ENCODE peak calls at places on chromosome 16, in nine cellular contexts. T is mesendoderm; C is small intestine; G is brain microvascular endothelial cell; L is skeletal muscle cell; J is cardiac fibroblast; F is heart right ventricle; V is effector memory CD4-positive, alpha-beta T cell; S is A549. P is an unnamed sample.

GRCh38 chr16:54289242-54290051 is 2.9 kb upstream of the IRX3 start:
- DNase-seq in T (peak), C (no peak), G (no peak), L (no peak), J (no peak), F (no peak), V (no peak), S (no peak), P (no peak)

GRCh38 chr16:81212830-81213465 is 25.5 kb upstream of the BCO1 start:
- DNase-seq in T (no peak), C (no peak), G (no peak), L (no peak), J (no peak), F (no peak), V (no peak), S (no peak), P (no peak)

GRCh38 chr16:78500659-78501226 is 401.3 kb downstream of the WWOX start:
- DNase-seq in T (no peak), C (no peak), G (no peak), L (no peak), J (no peak), F (no peak), V (no peak), S (no peak), P (no peak)

GRCh38 chr16:31215287-31216115 is 1.4 kb downstream of the PYDC1 start:
- DNase-seq in T (peak), C (peak), G (peak), L (no peak), J (peak), F (peak), V (no peak), S (peak), P (no peak)

GRCh38 chr16:23499801-23500200 is 10.5 kb downstream of the GGA2 start:
- DNase-seq in T (peak), C (no peak), G (no peak), L (no peak), J (no peak), F (no peak), V (no peak), S (no peak), P (no peak)

GRCh38 chr16:51276335-51276734 is 125.3 kb upstream of the SALL1 start:
- DNase-seq in T (no peak), C (no peak), G (no peak), L (no peak), J (no peak), F (no peak), V (no peak), S (no peak), P (no peak)

GRCh38 chr16:11575223-11575589 is 11.5 kb downstream of the LITAF start:
- DNase-seq in T (no peak), C (no peak), G (no peak), L (no peak), J (no peak), F (no peak), V (no peak), S (no peak), P (no peak)

GRCh38 chr16:26951950-26952349 is 114.8 kb upstream of the C16orf82 start:
- DNase-seq in T (peak), C (no peak), G (no peak), L (no peak), J (no peak), F (no peak), V (no peak), S (no peak), P (no peak)

GRCh38 chr16:49599281-49599680 is 225.7 kb downstream of the C16orf78 start:
- DNase-seq in T (no peak), C (no peak), G (no peak), L (no peak), J (no peak), F (no peak), V (no peak), S (no peak), P (no peak)

GRCh38 chr16:9047689-9048301 is 43.6 kb upstream of the HAPSTR1 start:
- DNase-seq in T (peak), C (peak), G (peak), L (peak), J (peak), F (peak), V (no peak), S (peak), P (peak)

GRCh38 chr16:50114357-50115129 is 38.6 kb upstream of the TENT4B start:
- DNase-seq in T (peak), C (no peak), G (no peak), L (no peak), J (no peak), F (no peak), V (no peak), S (no peak), P (no peak)

GRCh38 chr16:81885976-81886586 is 107.0 kb downstream of the PLCG2 start:
- DNase-seq in T (peak), C (peak), G (peak), L (no peak), J (peak), F (no peak), V (no peak), S (peak), P (no peak)

GRCh38 chr16:89324056-89325010 is 106.8 kb downstream of the ZNF778 start:
- DNase-seq in T (no peak), C (no peak), G (peak), L (peak), J (peak), F (no peak), V (no peak), S (no peak), P (no peak)

GRCh38 chr16:53876811-53877210 is 172.9 kb downstream of the FTO start:
- DNase-seq in T (no peak), C (no peak), G (no peak), L (no peak), J (no peak), F (no peak), V (no peak), S (no peak), P (no peak)

GRCh38 chr16:88672776-88673175 is 9.9 kb upstream of the MVD start:
- DNase-seq in T (peak), C (no peak), G (no peak), L (no peak), J (no peak), F (no peak), V (no peak), S (peak), P (no peak)

GRCh38 chr16:49902908-49903307 is 47.0 kb upstream of the ZNF423 start:
- DNase-seq in T (no peak), C (no peak), G (no peak), L (no peak), J (no peak), F (no peak), V (no peak), S (no peak), P (no peak)

GRCh38 chr16:85757341-85757822 is 6.5 kb upstream of the C16orf74 start:
- DNase-seq in T (no peak), C (no peak), G (peak), L (peak), J (no peak), F (no peak), V (no peak), S (no peak), P (no peak)

GRCh38 chr16:3214904-3215600 is 19.9 kb downstream of the ZNF200 start:
- DNase-seq in T (no peak), C (peak), G (no peak), L (no peak), J (no peak), F (no peak), V (peak), S (no peak), P (no peak)

GRCh38 chr16:88833086-88833485 is 21.4 kb upstream of the APRT start:
- DNase-seq in T (no peak), C (no peak), G (no peak), L (no peak), J (no peak), F (no peak), V (no peak), S (no peak), P (no peak)

GRCh38 chr16:6066601-6067000 is 969.0 kb upstream of the EEF2KMT start:
- DNase-seq in T (no peak), C (no peak), G (no peak), L (no peak), J (no peak), F (no peak), V (no peak), S (no peak), P (no peak)

GRCh38 chr16:54935411-54936085 is 4.9 kb downstream of the IRX5 start:
- DNase-seq in T (no peak), C (no peak), G (no peak), L (no peak), J (no peak), F (no peak), V (no peak), S (no peak), P (no peak)

GRCh38 chr16:4380131-4381063 is 8.7 kb downstream of the VASN start:
- DNase-seq in T (no peak), C (no peak), G (no peak), L (no peak), J (no peak), F (peak), V (no peak), S (no peak), P (no peak)

GRCh38 chr16:81780350-81780749 is 1.3 kb downstream of the PLCG2 start:
- DNase-seq in T (no peak), C (no peak), G (no peak), L (no peak), J (no peak), F (no peak), V (no peak), S (no peak), P (no peak)

GRCh38 chr16:81214745-81215166 is 23.7 kb upstream of the BCO1 start:
- DNase-seq in T (peak), C (peak), G (peak), L (no peak), J (peak), F (no peak), V (no peak), S (peak), P (no peak)

GRCh38 chr16:31202402-31203385 is at the start of gene PYCARD:
- DNase-seq in T (peak), C (peak), G (no peak), L (no peak), J (peak), F (peak), V (peak), S (no peak), P (peak)

GRCh38 chr16:77836801-77837200 is 48.4 kb downstream of the VAT1L start:
- DNase-seq in T (no peak), C (no peak), G (no peak), L (no peak), J (no peak), F (no peak), V (no peak), S (no peak), P (no peak)

GRCh38 chr16:73949574-73950348 is 346.9 kb upstream of the PSMD7 start:
- DNase-seq in T (no peak), C (peak), G (peak), L (peak), J (peak), F (no peak), V (no peak), S (no peak), P (no peak)

GRCh38 chr16:1494129-1494640 is 1.0 kb downstream of the TELO2 start:
- DNase-seq in T (peak), C (peak), G (peak), L (peak), J (peak), F (peak), V (no peak), S (peak), P (peak)

GRCh38 chr16:7294020-7294419 is 38.6 kb upstream of the RBFOX1 start:
- DNase-seq in T (no peak), C (no peak), G (no peak), L (no peak), J (no peak), F (no peak), V (no peak), S (no peak), P (no peak)

GRCh38 chr16:90001761-90002503 is 17.3 kb downstream of the DBNDD1 start:
- DNase-seq in T (no peak), C (no peak), G (no peak), L (no peak), J (no peak), F (no peak), V (no peak), S (no peak), P (no peak)

GRCh38 chr16:7137560-7138330 is 194.9 kb upstream of the RBFOX1 start:
- DNase-seq in T (peak), C (peak), G (no peak), L (no peak), J (no peak), F (no peak), V (no peak), S (peak), P (no peak)

DNA sequence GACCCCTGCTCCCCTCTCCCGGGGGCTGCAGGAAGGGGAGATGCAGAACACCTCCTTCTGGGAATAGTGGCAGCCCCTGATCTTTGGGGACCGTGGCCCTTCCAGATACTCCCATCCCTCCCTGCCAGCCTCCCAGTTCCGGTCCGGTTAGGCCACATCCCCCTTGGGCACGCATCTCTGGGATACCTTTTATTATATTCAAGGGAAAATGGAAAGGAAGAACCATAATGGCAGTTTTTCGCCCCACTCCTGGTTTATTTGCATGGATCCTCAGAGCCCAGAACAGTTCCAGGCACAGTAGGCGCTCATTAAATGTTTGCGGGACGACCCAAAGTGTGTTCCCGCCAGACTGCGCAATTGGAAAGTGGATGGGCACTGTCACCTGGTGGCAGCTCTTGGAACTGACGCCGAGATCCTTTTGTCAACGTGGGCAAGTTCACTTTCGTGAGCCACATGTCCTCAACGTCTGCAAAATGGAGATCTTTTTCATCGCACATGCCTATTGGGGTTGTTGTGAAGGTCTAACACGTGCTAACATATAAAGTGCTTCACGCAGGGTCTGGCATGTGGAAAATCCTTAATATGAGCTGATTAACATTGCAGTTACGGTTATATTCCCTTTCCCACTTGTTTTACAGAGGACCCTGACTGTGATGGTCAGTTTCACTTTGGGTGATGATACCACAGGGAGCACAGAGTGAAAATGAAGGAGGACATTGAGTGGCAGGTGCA is 1.6 kb upstream of the GPRC5B start:
- DNase-seq in T (peak), C (peak), G (peak), L (peak), J (peak), F (peak), V (peak), S (peak), P (peak)
- H3K4me3 ChIP-seq in T (no peak), C (no peak), G (peak), L (no peak), J (peak), F (peak), V (peak), S (no peak), P (peak)

DNA sequence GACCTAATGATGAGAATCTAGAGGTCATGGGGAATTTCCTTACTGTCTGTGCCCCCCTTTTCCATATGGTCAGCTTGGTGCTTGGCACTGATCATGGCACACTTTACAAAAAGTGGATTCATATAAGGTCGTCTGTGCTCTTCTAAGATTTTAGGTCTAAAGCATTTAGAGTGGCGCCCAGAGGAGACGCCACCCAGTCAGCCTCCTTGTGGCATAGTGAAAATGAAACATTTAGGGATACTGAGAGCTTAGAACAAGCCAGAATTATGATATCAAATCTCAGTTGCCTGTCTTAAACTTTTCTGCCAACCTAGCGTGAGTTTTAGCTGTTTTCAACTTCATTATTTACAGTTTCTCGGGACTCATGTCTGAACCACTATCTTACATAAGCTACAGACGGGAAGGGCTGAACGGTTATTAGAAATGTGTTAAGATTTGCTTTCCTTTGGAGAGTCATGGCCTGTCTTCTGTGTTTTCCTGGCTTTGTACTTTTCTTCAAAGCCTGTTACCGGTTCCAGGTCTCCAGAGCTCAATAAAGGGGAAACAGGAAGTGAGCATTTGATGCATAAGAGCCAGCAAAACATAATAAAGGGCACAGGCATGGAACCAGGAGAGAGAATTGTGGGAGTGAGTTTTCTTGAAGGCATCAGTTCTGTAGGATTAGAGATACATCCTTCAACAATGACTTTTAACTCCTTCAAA is 13.7 kb downstream of the ZNRF1 start:
- DNase-seq in T (no peak), C (no peak), G (no peak), L (no peak), J (no peak), F (no peak), V (no peak), S (no peak), P (no peak)
- H3K4me3 ChIP-seq in T (no peak), C (no peak), G (no peak), L (no peak), J (no peak), F (no peak), V (peak), S (no peak), P (no peak)

GRCh38 chr16:52837251-52837650 is 215.4 kb downstream of the CHD9NB start:
- DNase-seq in T (no peak), C (no peak), G (no peak), L (no peak), J (no peak), F (no peak), V (no peak), S (peak), P (no peak)
- H3K4me3 ChIP-seq in T (no peak), C (no peak), G (no peak), L (no peak), J (no peak), F (no peak), V (no peak), S (no peak), P (no peak)

GRCh38 chr16:84594725-84595038 is 23.2 kb downstream of the COTL1 start:
- DNase-seq in T (no peak), C (no peak), G (no peak), L (no peak), J (no peak), F (no peak), V (no peak), S (no peak), P (no peak)
- H3K4me3 ChIP-seq in T (no peak), C (no peak), G (no peak), L (no peak), J (no peak), F (no peak), V (peak), S (no peak), P (no peak)

DNA sequence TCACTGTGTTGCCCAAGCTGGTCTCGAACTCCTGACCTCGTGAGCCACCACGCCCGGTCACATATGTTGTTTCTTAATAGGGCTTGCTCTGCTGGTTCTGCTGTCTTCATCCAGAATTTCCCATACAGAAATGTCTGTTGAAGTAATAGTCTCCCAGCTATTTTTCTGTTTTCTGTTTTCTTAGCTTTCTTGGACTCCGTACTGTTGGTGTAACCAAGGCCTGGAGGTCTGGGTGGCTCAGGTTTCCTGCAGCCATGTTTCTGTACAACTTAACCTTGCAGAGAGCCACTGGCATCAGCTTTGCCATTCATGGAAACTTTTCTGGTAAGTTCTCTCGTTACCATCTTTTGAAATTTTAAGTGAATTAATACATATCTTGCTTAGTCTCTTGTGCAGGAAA is 2.8 kb downstream of the SF3B3 start:
- DNase-seq in T (no peak), C (no peak), G (no peak), L (no peak), J (no peak), F (no peak), V (no peak), S (no peak), P (no peak)
- H3K4me3 ChIP-seq in T (no peak), C (no peak), G (peak), L (peak), J (no peak), F (no peak), V (no peak), S (no peak), P (no peak)

GRCh38 chr16:29757950-29758466 is 12.2 kb upstream of the C16orf54 start:
- DNase-seq in T (peak), C (no peak), G (peak), L (peak), J (peak), F (no peak), V (no peak), S (no peak), P (no peak)
- H3K4me3 ChIP-seq in T (no peak), C (no peak), G (no peak), L (no peak), J (no peak), F (no peak), V (no peak), S (no peak), P (no peak)

DNA sequence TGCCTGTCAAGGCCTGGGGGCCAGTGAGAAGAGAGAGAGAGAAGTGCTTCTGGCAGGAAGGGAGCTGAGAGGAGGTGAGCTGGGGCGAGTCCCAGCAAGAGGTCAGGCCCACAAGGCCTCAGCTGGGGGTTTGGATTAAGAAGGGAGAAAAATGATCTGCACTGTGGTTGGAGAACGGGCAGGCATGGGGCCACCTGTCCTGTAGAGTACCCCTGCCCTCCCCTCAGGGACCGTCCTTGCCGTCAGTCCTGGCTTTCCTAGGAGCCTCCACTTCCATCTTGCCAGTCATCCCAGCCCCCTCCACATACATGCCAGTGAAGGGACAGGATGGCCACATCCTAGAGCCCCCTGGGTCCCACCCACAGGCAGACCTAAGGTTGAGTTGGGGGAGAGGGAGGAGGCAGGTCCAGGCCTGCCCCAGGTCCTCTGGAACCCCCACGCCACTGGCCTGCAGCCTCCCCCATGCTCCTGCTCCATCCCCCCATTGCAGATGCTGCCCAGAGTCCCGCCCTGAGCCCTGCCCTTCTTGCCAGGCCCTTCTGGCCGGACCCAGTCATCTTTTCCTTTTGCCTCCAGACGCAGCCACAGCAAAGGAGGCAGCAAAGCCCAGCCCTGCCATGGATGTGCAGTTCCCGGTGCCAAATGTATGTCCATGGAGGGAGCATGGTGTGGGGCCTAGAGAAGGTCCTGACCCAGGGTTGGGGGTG is 18.9 kb downstream of the KATNB1 start:
- DNase-seq in T (no peak), C (no peak), G (no peak), L (no peak), J (no peak), F (no peak), V (no peak), S (no peak), P (no peak)
- H3K4me3 ChIP-seq in T (no peak), C (no peak), G (no peak), L (no peak), J (no peak), F (no peak), V (no peak), S (no peak), P (no peak)